ENCODE peak calls at places on chromosomes 2 and 18, in six cellular contexts. One of them, this sample, is unnamed.

GRCh38 chr2:203209538-203209937 is 29.3 kb upstream of the CYP20A1 start:
- DNase-seq in IMR-90: peak
- DNase-seq in T-helper 1 cell: no peak
- DNase-seq in HFF-Myc: no peak
- DNase-seq in neural progenitor cell: no peak
- DNase-seq in activated CD8-positive, alpha-beta memory T cell treated with anti-CD3 and anti-CD28 coated beads for 24 hours: no peak
- DNase-seq in this sample: peak

GRCh38 chr2:9170458-9171130 is 36.0 kb upstream of the ASAP2 start:
- DNase-seq in IMR-90: no peak
- DNase-seq in T-helper 1 cell: no peak
- DNase-seq in HFF-Myc: no peak
- DNase-seq in neural progenitor cell: no peak
- DNase-seq in activated CD8-positive, alpha-beta memory T cell treated with anti-CD3 and anti-CD28 coated beads for 24 hours: no peak
- DNase-seq in this sample: no peak

GRCh38 chr2:119960821-119961220 is 52.1 kb upstream of the EPB41L5 start:
- DNase-seq in IMR-90: peak
- DNase-seq in T-helper 1 cell: no peak
- DNase-seq in HFF-Myc: no peak
- DNase-seq in neural progenitor cell: no peak
- DNase-seq in activated CD8-positive, alpha-beta memory T cell treated with anti-CD3 and anti-CD28 coated beads for 24 hours: no peak
- DNase-seq in this sample: peak

GRCh38 chr2:9488583-9489547 is 14.5 kb downstream of the IAH1 start:
- DNase-seq in IMR-90: peak
- DNase-seq in T-helper 1 cell: no peak
- DNase-seq in HFF-Myc: no peak
- DNase-seq in neural progenitor cell: no peak
- DNase-seq in activated CD8-positive, alpha-beta memory T cell treated with anti-CD3 and anti-CD28 coated beads for 24 hours: no peak
- DNase-seq in this sample: peak

GRCh38 chr2:43737855-43738254 is 36.0 kb upstream of the DYNC2LI1 start:
- DNase-seq in IMR-90: peak
- DNase-seq in T-helper 1 cell: no peak
- DNase-seq in HFF-Myc: no peak
- DNase-seq in neural progenitor cell: no peak
- DNase-seq in activated CD8-positive, alpha-beta memory T cell treated with anti-CD3 and anti-CD28 coated beads for 24 hours: no peak
- DNase-seq in this sample: no peak

GRCh38 chr2:45944075-45944474 is 292.6 kb downstream of the PRKCE start:
- DNase-seq in IMR-90: peak
- DNase-seq in T-helper 1 cell: no peak
- DNase-seq in HFF-Myc: peak
- DNase-seq in neural progenitor cell: no peak
- DNase-seq in activated CD8-positive, alpha-beta memory T cell treated with anti-CD3 and anti-CD28 coated beads for 24 hours: no peak
- DNase-seq in this sample: peak

GRCh38 chr18:42373584-42373983 is 418.6 kb downstream of the PIK3C3 start:
- DNase-seq in IMR-90: no peak
- DNase-seq in T-helper 1 cell: no peak
- DNase-seq in HFF-Myc: no peak
- DNase-seq in neural progenitor cell: no peak
- DNase-seq in activated CD8-positive, alpha-beta memory T cell treated with anti-CD3 and anti-CD28 coated beads for 24 hours: no peak
- DNase-seq in this sample: no peak

GRCh38 chr2:232485757-232486557 is 1.7 kb downstream of the ECEL1 start:
- DNase-seq in IMR-90: no peak
- DNase-seq in T-helper 1 cell: no peak
- DNase-seq in HFF-Myc: no peak
- DNase-seq in neural progenitor cell: peak
- DNase-seq in activated CD8-positive, alpha-beta memory T cell treated with anti-CD3 and anti-CD28 coated beads for 24 hours: no peak
- DNase-seq in this sample: no peak

GRCh38 chr2:212640428-212640827 is 101.8 kb upstream of the ERBB4 start:
- DNase-seq in IMR-90: no peak
- DNase-seq in T-helper 1 cell: no peak
- DNase-seq in HFF-Myc: no peak
- DNase-seq in neural progenitor cell: no peak
- DNase-seq in activated CD8-positive, alpha-beta memory T cell treated with anti-CD3 and anti-CD28 coated beads for 24 hours: no peak
- DNase-seq in this sample: no peak

GRCh38 chr2:221156335-221156734 is 415.8 kb downstream of the EPHA4 start:
- DNase-seq in IMR-90: no peak
- DNase-seq in T-helper 1 cell: no peak
- DNase-seq in HFF-Myc: no peak
- DNase-seq in neural progenitor cell: no peak
- DNase-seq in activated CD8-positive, alpha-beta memory T cell treated with anti-CD3 and anti-CD28 coated beads for 24 hours: no peak
- DNase-seq in this sample: no peak

GRCh38 chr2:174753038-174753633 is 11.1 kb downstream of the CHRNA1 start:
- DNase-seq in IMR-90: no peak
- DNase-seq in T-helper 1 cell: peak
- DNase-seq in HFF-Myc: no peak
- DNase-seq in neural progenitor cell: no peak
- DNase-seq in activated CD8-positive, alpha-beta memory T cell treated with anti-CD3 and anti-CD28 coated beads for 24 hours: no peak
- DNase-seq in this sample: no peak

GRCh38 chr2:72759755-72760154 is 66.1 kb downstream of the EXOC6B start:
- DNase-seq in IMR-90: no peak
- DNase-seq in T-helper 1 cell: no peak
- DNase-seq in HFF-Myc: no peak
- DNase-seq in neural progenitor cell: no peak
- DNase-seq in activated CD8-positive, alpha-beta memory T cell treated with anti-CD3 and anti-CD28 coated beads for 24 hours: no peak
- DNase-seq in this sample: no peak

GRCh38 chr2:24486628-24487027 is 4.4 kb upstream of the NCOA1 start:
- DNase-seq in IMR-90: no peak
- DNase-seq in T-helper 1 cell: no peak
- DNase-seq in HFF-Myc: no peak
- DNase-seq in neural progenitor cell: no peak
- DNase-seq in activated CD8-positive, alpha-beta memory T cell treated with anti-CD3 and anti-CD28 coated beads for 24 hours: no peak
- DNase-seq in this sample: no peak

GRCh38 chr2:239399404-239399999 is 1.3 kb downstream of the HDAC4 start:
- DNase-seq in IMR-90: peak
- DNase-seq in T-helper 1 cell: peak
- DNase-seq in HFF-Myc: no peak
- DNase-seq in neural progenitor cell: peak
- DNase-seq in activated CD8-positive, alpha-beta memory T cell treated with anti-CD3 and anti-CD28 coated beads for 24 hours: peak
- DNase-seq in this sample: no peak

GRCh38 chr2:109393211-109393610 is 220.6 kb downstream of the SEPTIN10 start:
- DNase-seq in IMR-90: no peak
- DNase-seq in T-helper 1 cell: no peak
- DNase-seq in HFF-Myc: no peak
- DNase-seq in neural progenitor cell: no peak
- DNase-seq in activated CD8-positive, alpha-beta memory T cell treated with anti-CD3 and anti-CD28 coated beads for 24 hours: no peak
- DNase-seq in this sample: no peak

GRCh38 chr2:53021285-53021684 is 746.3 kb upstream of the CHAC2 start:
- DNase-seq in IMR-90: peak
- DNase-seq in T-helper 1 cell: no peak
- DNase-seq in HFF-Myc: peak
- DNase-seq in neural progenitor cell: no peak
- DNase-seq in activated CD8-positive, alpha-beta memory T cell treated with anti-CD3 and anti-CD28 coated beads for 24 hours: no peak
- DNase-seq in this sample: peak

GRCh38 chr2:55137024-55137958 is 87.0 kb upstream of the RTN4 start:
- DNase-seq in IMR-90: no peak
- DNase-seq in T-helper 1 cell: no peak
- DNase-seq in HFF-Myc: no peak
- DNase-seq in neural progenitor cell: peak
- DNase-seq in activated CD8-positive, alpha-beta memory T cell treated with anti-CD3 and anti-CD28 coated beads for 24 hours: no peak
- DNase-seq in this sample: no peak

GRCh38 chr2:238970553-238971081 is 122.7 kb downstream of the TWIST2 start:
- DNase-seq in IMR-90: peak
- DNase-seq in T-helper 1 cell: peak
- DNase-seq in HFF-Myc: no peak
- DNase-seq in neural progenitor cell: peak
- DNase-seq in activated CD8-positive, alpha-beta memory T cell treated with anti-CD3 and anti-CD28 coated beads for 24 hours: peak
- DNase-seq in this sample: peak

GRCh38 chr2:169684135-169684565 is 10.1 kb downstream of the CFAP210 start:
- DNase-seq in IMR-90: no peak
- DNase-seq in T-helper 1 cell: no peak
- DNase-seq in HFF-Myc: no peak
- DNase-seq in neural progenitor cell: no peak
- DNase-seq in activated CD8-positive, alpha-beta memory T cell treated with anti-CD3 and anti-CD28 coated beads for 24 hours: no peak
- DNase-seq in this sample: no peak

GRCh38 chr2:138107288-138107687 is 143.0 kb downstream of the HNMT start:
- DNase-seq in IMR-90: no peak
- DNase-seq in T-helper 1 cell: no peak
- DNase-seq in HFF-Myc: no peak
- DNase-seq in neural progenitor cell: no peak
- DNase-seq in activated CD8-positive, alpha-beta memory T cell treated with anti-CD3 and anti-CD28 coated beads for 24 hours: no peak
- DNase-seq in this sample: no peak

GRCh38 chr18:37364237-37364636 is 201.4 kb downstream of the CELF4 start:
- DNase-seq in IMR-90: no peak
- DNase-seq in T-helper 1 cell: no peak
- DNase-seq in HFF-Myc: no peak
- DNase-seq in neural progenitor cell: no peak
- DNase-seq in activated CD8-positive, alpha-beta memory T cell treated with anti-CD3 and anti-CD28 coated beads for 24 hours: no peak
- DNase-seq in this sample: no peak

GRCh38 chr18:50193796-50194622 is 938 bp downstream of the MYO5B start:
- DNase-seq in IMR-90: no peak
- DNase-seq in T-helper 1 cell: no peak
- DNase-seq in HFF-Myc: no peak
- DNase-seq in neural progenitor cell: peak
- DNase-seq in activated CD8-positive, alpha-beta memory T cell treated with anti-CD3 and anti-CD28 coated beads for 24 hours: no peak
- DNase-seq in this sample: no peak